ENCODE peak calls at places on chromosomes 3 and 15, in eight cellular contexts. One of them, this sample, is unnamed.

GRCh38 chr3:34292605-34293300 is 494.3 kb downstream of the PDCD6IP start:
- DNase-seq in SK-N-SH: peak; percentile 3
- DNase-seq in colonic mucosa: no peak
- DNase-seq in pancreas: no peak
- DNase-seq in lower lobe of right lung: no peak
- DNase-seq in AG04450: no peak
- DNase-seq in HCT116: no peak
- DNase-seq in dorsolateral prefrontal cortex: no peak
- DNase-seq in this sample: no peak

GRCh38 chr3:195394700-195395099 is 48.1 kb downstream of the ACAP2 start:
- DNase-seq in SK-N-SH: no peak
- DNase-seq in colonic mucosa: no peak
- DNase-seq in pancreas: no peak
- DNase-seq in lower lobe of right lung: no peak
- DNase-seq in AG04450: peak; percentile 11
- DNase-seq in HCT116: no peak
- DNase-seq in dorsolateral prefrontal cortex: no peak
- DNase-seq in this sample: no peak

GRCh38 chr3:18190646-18191045 is 234.5 kb downstream of the SATB1 start:
- DNase-seq in SK-N-SH: no peak
- DNase-seq in colonic mucosa: no peak
- DNase-seq in pancreas: no peak
- DNase-seq in lower lobe of right lung: no peak
- DNase-seq in AG04450: no peak
- DNase-seq in HCT116: no peak
- DNase-seq in dorsolateral prefrontal cortex: no peak
- DNase-seq in this sample: no peak

GRCh38 chr3:169630852-169631251 is 32.7 kb downstream of the MECOM start:
- DNase-seq in SK-N-SH: no peak
- DNase-seq in colonic mucosa: no peak
- DNase-seq in pancreas: no peak
- DNase-seq in lower lobe of right lung: no peak
- DNase-seq in AG04450: no peak
- DNase-seq in HCT116: no peak
- DNase-seq in dorsolateral prefrontal cortex: no peak
- DNase-seq in this sample: no peak

GRCh38 chr3:116863842-116864626 is 154.5 kb downstream of the TUSC7 start:
- DNase-seq in SK-N-SH: peak; percentile 21
- DNase-seq in colonic mucosa: no peak
- DNase-seq in pancreas: peak; percentile 9
- DNase-seq in lower lobe of right lung: no peak
- DNase-seq in AG04450: peak; percentile 10
- DNase-seq in HCT116: no peak
- DNase-seq in dorsolateral prefrontal cortex: peak; percentile 4
- DNase-seq in this sample: peak; percentile 65

GRCh38 chr15:50813089-50813488 is 47.6 kb upstream of the SPPL2A start:
- DNase-seq in SK-N-SH: no peak
- DNase-seq in colonic mucosa: no peak
- DNase-seq in pancreas: no peak
- DNase-seq in lower lobe of right lung: no peak
- DNase-seq in AG04450: no peak
- DNase-seq in HCT116: no peak
- DNase-seq in dorsolateral prefrontal cortex: no peak
- DNase-seq in this sample: no peak

GRCh38 chr15:69663982-69664381 is 211.4 kb downstream of the RPLP1 start:
- DNase-seq in SK-N-SH: no peak
- DNase-seq in colonic mucosa: no peak
- DNase-seq in pancreas: no peak
- DNase-seq in lower lobe of right lung: no peak
- DNase-seq in AG04450: no peak
- DNase-seq in HCT116: no peak
- DNase-seq in dorsolateral prefrontal cortex: no peak
- DNase-seq in this sample: no peak

GRCh38 chr3:152556731-152557254 is 278.1 kb upstream of the P2RY1 start:
- DNase-seq in SK-N-SH: no peak
- DNase-seq in colonic mucosa: no peak
- DNase-seq in pancreas: no peak
- DNase-seq in lower lobe of right lung: no peak
- DNase-seq in AG04450: no peak
- DNase-seq in HCT116: no peak
- DNase-seq in dorsolateral prefrontal cortex: no peak
- DNase-seq in this sample: peak; percentile 64

GRCh38 chr3:36700537-36701248 is 63.7 kb downstream of the DCLK3 start:
- DNase-seq in SK-N-SH: peak; percentile 73
- DNase-seq in colonic mucosa: peak; percentile 23
- DNase-seq in pancreas: peak; percentile 52
- DNase-seq in lower lobe of right lung: peak; percentile 58
- DNase-seq in AG04450: peak; percentile 54
- DNase-seq in HCT116: peak; percentile 33
- DNase-seq in dorsolateral prefrontal cortex: peak; percentile 48
- DNase-seq in this sample: peak; percentile 63

GRCh38 chr15:88719654-88720053 is 80.8 kb downstream of the ISG20 start:
- DNase-seq in SK-N-SH: no peak
- DNase-seq in colonic mucosa: no peak
- DNase-seq in pancreas: no peak
- DNase-seq in lower lobe of right lung: no peak
- DNase-seq in AG04450: no peak
- DNase-seq in HCT116: no peak
- DNase-seq in dorsolateral prefrontal cortex: no peak
- DNase-seq in this sample: no peak
- H3K27me3 ChIP-seq in SK-N-SH: no peaks in the 10 kb centered on the region
- H3K27me3 ChIP-seq in colonic mucosa: no peaks in the 10 kb centered on the region
- H3K27me3 ChIP-seq in pancreas: no peaks in the 10 kb centered on the region
- H3K27me3 ChIP-seq in lower lobe of right lung: peaks cover 4% of the 10 kb centered on the region
- H3K27me3 ChIP-seq in AG04450: peaks cover 24% of the 10 kb centered on the region
- H3K27me3 ChIP-seq in HCT116: peaks cover 7% of the 10 kb centered on the region
- H3K27me3 ChIP-seq in dorsolateral prefrontal cortex: no peaks in the 10 kb centered on the region
- H3K27me3 ChIP-seq in this sample: no peaks in the 10 kb centered on the region

DNA sequence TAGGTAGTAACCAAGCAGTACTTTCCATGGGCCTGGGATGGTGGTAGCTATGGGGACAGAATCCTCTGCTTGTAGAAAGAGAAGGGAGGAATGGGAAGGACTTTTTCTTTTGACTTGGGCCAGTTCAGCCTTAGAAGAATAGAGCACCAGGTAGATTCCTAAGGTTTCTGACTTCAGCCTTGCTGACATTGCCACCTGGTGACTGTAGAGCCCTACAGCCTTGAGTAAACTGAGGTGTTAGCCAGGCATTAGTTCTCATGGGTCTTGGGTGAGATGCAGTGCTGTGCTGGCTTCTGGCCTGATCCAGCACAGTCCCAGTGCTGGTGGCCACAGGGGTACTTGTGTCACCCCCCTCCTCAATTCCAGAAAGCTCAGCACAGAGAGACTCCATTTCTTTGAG is 171.1 kb downstream of the ZBBX start:
- DNase-seq in SK-N-SH: no peak
- DNase-seq in colonic mucosa: no peak
- DNase-seq in pancreas: peak; percentile 28
- DNase-seq in lower lobe of right lung: no peak
- DNase-seq in AG04450: no peak
- DNase-seq in HCT116: no peak
- DNase-seq in dorsolateral prefrontal cortex: no peak
- DNase-seq in this sample: no peak
- TF ChIP-seq CTCF in SK-N-SH: no peak
- TF ChIP-seq CTCF in colonic mucosa: no peak
- TF ChIP-seq CTCF in pancreas: no peak
- TF ChIP-seq CTCF in lower lobe of right lung: no peak
- TF ChIP-seq CTCF in AG04450: no peak
- TF ChIP-seq CTCF in HCT116: no peak
- TF ChIP-seq CTCF in dorsolateral prefrontal cortex: no peak
- TF ChIP-seq CTCF in this sample: no peak

DNA sequence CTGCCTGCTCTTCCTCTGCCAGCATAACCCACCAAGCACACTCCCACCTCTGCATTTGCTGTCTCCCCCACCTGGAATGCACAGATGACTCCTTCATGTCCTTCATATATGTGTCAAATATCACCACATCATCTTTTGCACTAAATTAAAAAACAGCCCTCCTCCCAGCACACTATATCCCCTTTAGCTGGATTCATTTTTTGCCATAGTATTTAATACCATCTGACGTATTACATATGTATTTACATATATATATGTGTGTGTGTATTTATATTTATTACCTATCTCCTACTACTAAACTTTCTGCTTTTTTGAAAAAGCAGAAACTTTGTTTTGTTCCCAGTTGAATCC is 29.4 kb upstream of the UBL7 start:
- DNase-seq in SK-N-SH: no peak
- DNase-seq in colonic mucosa: no peak
- DNase-seq in pancreas: no peak
- DNase-seq in lower lobe of right lung: no peak
- DNase-seq in AG04450: no peak
- DNase-seq in HCT116: no peak
- DNase-seq in dorsolateral prefrontal cortex: no peak
- DNase-seq in this sample: no peak
- H3K4me3 ChIP-seq in SK-N-SH: no peak overlapping the region
- H3K4me3 ChIP-seq in colonic mucosa: no peak overlapping the region
- H3K4me3 ChIP-seq in pancreas: no peak overlapping the region
- H3K4me3 ChIP-seq in lower lobe of right lung: no peak overlapping the region
- H3K4me3 ChIP-seq in AG04450: no peak overlapping the region
- H3K4me3 ChIP-seq in HCT116: peak overlapping the region; percentile 19
- H3K4me3 ChIP-seq in dorsolateral prefrontal cortex: no peak overlapping the region
- H3K4me3 ChIP-seq in this sample: no peak overlapping the region

DNA sequence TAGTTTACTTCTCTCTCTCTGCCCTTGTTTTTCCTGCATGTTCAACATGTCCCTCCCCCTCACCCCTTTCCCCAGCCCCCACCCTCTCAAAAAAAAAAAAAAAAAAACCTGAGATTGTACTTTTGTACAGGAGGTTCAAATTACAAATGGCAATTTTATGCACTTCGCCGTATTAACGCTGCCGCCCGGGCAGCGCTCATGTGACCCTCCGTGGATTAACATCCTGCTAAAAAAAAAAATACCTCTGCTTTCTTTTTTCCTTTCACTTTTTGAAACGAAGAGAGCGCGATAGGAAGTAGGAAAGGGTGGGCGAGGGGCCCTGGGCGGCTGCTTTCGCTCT is 2.3 kb downstream of the NR2F2 start:
- DNase-seq in SK-N-SH: no peak
- DNase-seq in colonic mucosa: no peak
- DNase-seq in pancreas: no peak
- DNase-seq in lower lobe of right lung: no peak
- DNase-seq in AG04450: no peak
- DNase-seq in HCT116: no peak
- DNase-seq in dorsolateral prefrontal cortex: no peak
- DNase-seq in this sample: no peak
- H3K27me3 ChIP-seq in SK-N-SH: peaks cover 20% of the 10 kb centered on the region
- H3K27me3 ChIP-seq in colonic mucosa: no peaks in the 10 kb centered on the region
- H3K27me3 ChIP-seq in pancreas: no peaks in the 10 kb centered on the region
- H3K27me3 ChIP-seq in lower lobe of right lung: peaks cover 20% of the 10 kb centered on the region
- H3K27me3 ChIP-seq in AG04450: no peaks in the 10 kb centered on the region
- H3K27me3 ChIP-seq in HCT116: no peaks in the 10 kb centered on the region
- H3K27me3 ChIP-seq in dorsolateral prefrontal cortex: peaks cover 83% of the 10 kb centered on the region
- H3K27me3 ChIP-seq in this sample: no peaks in the 10 kb centered on the region

GRCh38 chr15:31327674-31328424 is 1.2 kb downstream of the KLF13 start:
- DNase-seq in SK-N-SH: peak; percentile 81
- DNase-seq in colonic mucosa: peak; percentile 80
- DNase-seq in pancreas: peak; percentile 73
- DNase-seq in lower lobe of right lung: peak; percentile 87
- DNase-seq in AG04450: no peak
- DNase-seq in HCT116: no peak
- DNase-seq in dorsolateral prefrontal cortex: peak; percentile 60
- DNase-seq in this sample: peak; percentile 15
- TF ChIP-seq CTCF in SK-N-SH: no peak
- TF ChIP-seq CTCF in colonic mucosa: no peak
- TF ChIP-seq CTCF in pancreas: no peak
- TF ChIP-seq CTCF in lower lobe of right lung: no peak
- TF ChIP-seq CTCF in AG04450: no peak
- TF ChIP-seq CTCF in HCT116: no peak
- TF ChIP-seq CTCF in dorsolateral prefrontal cortex: no peak
- TF ChIP-seq CTCF in this sample: no peak

GRCh38 chr15:58559904-58560588 is 128.3 kb downstream of the LIPC start:
- DNase-seq in SK-N-SH: no peak
- DNase-seq in colonic mucosa: peak; percentile 60
- DNase-seq in pancreas: no peak
- DNase-seq in lower lobe of right lung: no peak
- DNase-seq in AG04450: no peak
- DNase-seq in HCT116: no peak
- DNase-seq in dorsolateral prefrontal cortex: no peak
- DNase-seq in this sample: no peak
- H3K4me3 ChIP-seq in SK-N-SH: no peak overlapping the region
- H3K4me3 ChIP-seq in colonic mucosa: no peak overlapping the region
- H3K4me3 ChIP-seq in pancreas: no peak overlapping the region
- H3K4me3 ChIP-seq in lower lobe of right lung: no peak overlapping the region
- H3K4me3 ChIP-seq in AG04450: no peak overlapping the region
- H3K4me3 ChIP-seq in HCT116: no peak overlapping the region
- H3K4me3 ChIP-seq in dorsolateral prefrontal cortex: no peak overlapping the region
- H3K4me3 ChIP-seq in this sample: no peak overlapping the region

GRCh38 chr3:14564741-14565140 is 24.6 kb upstream of the GRIP2 start:
- DNase-seq in SK-N-SH: no peak
- DNase-seq in colonic mucosa: peak; percentile 21
- DNase-seq in pancreas: no peak
- DNase-seq in lower lobe of right lung: no peak
- DNase-seq in AG04450: no peak
- DNase-seq in HCT116: no peak
- DNase-seq in dorsolateral prefrontal cortex: no peak
- DNase-seq in this sample: peak; percentile 18
- H3K27me3 ChIP-seq in SK-N-SH: peaks cover 7% of the 10 kb centered on the region
- H3K27me3 ChIP-seq in colonic mucosa: no peaks in the 10 kb centered on the region
- H3K27me3 ChIP-seq in pancreas: no peaks in the 10 kb centered on the region
- H3K27me3 ChIP-seq in lower lobe of right lung: peaks cover 14% of the 10 kb centered on the region
- H3K27me3 ChIP-seq in AG04450: peaks cover 29% of the 10 kb centered on the region
- H3K27me3 ChIP-seq in HCT116: no peaks in the 10 kb centered on the region
- H3K27me3 ChIP-seq in dorsolateral prefrontal cortex: no peaks in the 10 kb centered on the region
- H3K27me3 ChIP-seq in this sample: peaks cover 22% of the 10 kb centered on the region

DNA sequence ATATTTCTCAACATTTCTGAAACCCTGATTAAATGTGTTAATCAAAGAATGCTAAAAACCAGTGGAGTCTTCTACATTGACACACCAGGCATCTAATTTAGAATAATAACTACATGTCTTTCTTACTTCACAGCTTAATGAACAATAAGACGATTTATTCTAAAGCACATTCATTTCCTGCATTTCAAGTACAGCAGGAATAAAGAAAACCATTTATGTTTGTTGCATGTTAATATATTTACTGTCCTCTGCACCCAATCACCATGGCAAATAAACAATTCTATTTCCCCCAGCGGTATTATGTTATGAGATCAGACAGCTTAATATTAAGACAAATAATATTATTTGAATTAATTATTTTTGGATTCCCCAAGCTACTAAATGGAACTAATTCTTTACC is 1336.3 kb upstream of the CADM2 start:
- DNase-seq in SK-N-SH: no peak
- DNase-seq in colonic mucosa: no peak
- DNase-seq in pancreas: no peak
- DNase-seq in lower lobe of right lung: no peak
- DNase-seq in AG04450: no peak
- DNase-seq in HCT116: no peak
- DNase-seq in dorsolateral prefrontal cortex: no peak
- DNase-seq in this sample: no peak
- TF ChIP-seq CTCF in SK-N-SH: no peak
- TF ChIP-seq CTCF in colonic mucosa: no peak
- TF ChIP-seq CTCF in pancreas: no peak
- TF ChIP-seq CTCF in lower lobe of right lung: no peak
- TF ChIP-seq CTCF in AG04450: no peak
- TF ChIP-seq CTCF in HCT116: no peak
- TF ChIP-seq CTCF in dorsolateral prefrontal cortex: no peak
- TF ChIP-seq CTCF in this sample: no peak